ENCODE peak calls at places on chromosomes 1 and 21, in eight cellular contexts. One of them, this sample, is unnamed.

GRCh38 chr1:20329793-20330542 is 39.3 kb downstream of the VWA5B1 start:
- DNase-seq in neural crest cell: no peak
- DNase-seq in foreskin fibroblast: no peak
- DNase-seq in cardiac muscle cell: no peak
- DNase-seq in fibroblast of pulmonary artery: no peak
- DNase-seq in upper lobe of right lung: peak
- DNase-seq in cardiac fibroblast: no peak
- DNase-seq in gastrocnemius medialis: no peak
- DNase-seq in this sample: no peak

GRCh38 chr1:29166291-29166878 is 15.3 kb downstream of the SRSF4 start:
- DNase-seq in neural crest cell: no peak
- DNase-seq in foreskin fibroblast: peak
- DNase-seq in cardiac muscle cell: no peak
- DNase-seq in fibroblast of pulmonary artery: no peak
- DNase-seq in upper lobe of right lung: no peak
- DNase-seq in cardiac fibroblast: no peak
- DNase-seq in gastrocnemius medialis: no peak
- DNase-seq in this sample: no peak

GRCh38 chr1:162663589-162664030 is 31.3 kb downstream of the DDR2 start:
- DNase-seq in neural crest cell: no peak
- DNase-seq in foreskin fibroblast: peak
- DNase-seq in cardiac muscle cell: peak
- DNase-seq in fibroblast of pulmonary artery: peak
- DNase-seq in upper lobe of right lung: no peak
- DNase-seq in cardiac fibroblast: peak
- DNase-seq in gastrocnemius medialis: peak
- DNase-seq in this sample: no peak

GRCh38 chr1:99786751-99787501 is 20.5 kb upstream of the FRRS1 start:
- DNase-seq in neural crest cell: no peak
- DNase-seq in foreskin fibroblast: no peak
- DNase-seq in cardiac muscle cell: no peak
- DNase-seq in fibroblast of pulmonary artery: no peak
- DNase-seq in upper lobe of right lung: no peak
- DNase-seq in cardiac fibroblast: no peak
- DNase-seq in gastrocnemius medialis: no peak
- DNase-seq in this sample: no peak

GRCh38 chr1:171083222-171083621 is 7.5 kb upstream of the FMO3 start:
- DNase-seq in neural crest cell: no peak
- DNase-seq in foreskin fibroblast: no peak
- DNase-seq in cardiac muscle cell: no peak
- DNase-seq in fibroblast of pulmonary artery: no peak
- DNase-seq in upper lobe of right lung: no peak
- DNase-seq in cardiac fibroblast: no peak
- DNase-seq in gastrocnemius medialis: no peak
- DNase-seq in this sample: no peak

GRCh38 chr1:29677028-29678024 is 441.0 kb downstream of the PTPRU start:
- DNase-seq in neural crest cell: no peak
- DNase-seq in foreskin fibroblast: no peak
- DNase-seq in cardiac muscle cell: no peak
- DNase-seq in fibroblast of pulmonary artery: no peak
- DNase-seq in upper lobe of right lung: peak
- DNase-seq in cardiac fibroblast: no peak
- DNase-seq in gastrocnemius medialis: no peak
- DNase-seq in this sample: no peak

GRCh38 chr1:226548281-226549093 is at the start of gene STUM:
- DNase-seq in neural crest cell: peak
- DNase-seq in foreskin fibroblast: peak
- DNase-seq in cardiac muscle cell: peak
- DNase-seq in fibroblast of pulmonary artery: peak
- DNase-seq in upper lobe of right lung: peak
- DNase-seq in cardiac fibroblast: no peak
- DNase-seq in gastrocnemius medialis: no peak
- DNase-seq in this sample: peak

GRCh38 chr1:145872421-145872891 is 13.2 kb downstream of the ANKRD35 start:
- DNase-seq in neural crest cell: no peak
- DNase-seq in foreskin fibroblast: peak
- DNase-seq in cardiac muscle cell: peak
- DNase-seq in fibroblast of pulmonary artery: peak
- DNase-seq in upper lobe of right lung: no peak
- DNase-seq in cardiac fibroblast: no peak
- DNase-seq in gastrocnemius medialis: peak
- DNase-seq in this sample: peak

GRCh38 chr1:245598524-245599310 is 443.9 kb downstream of the KIF26B start:
- DNase-seq in neural crest cell: no peak
- DNase-seq in foreskin fibroblast: peak
- DNase-seq in cardiac muscle cell: peak
- DNase-seq in fibroblast of pulmonary artery: peak
- DNase-seq in upper lobe of right lung: no peak
- DNase-seq in cardiac fibroblast: peak
- DNase-seq in gastrocnemius medialis: no peak
- DNase-seq in this sample: no peak

GRCh38 chr1:9044241-9044640 is 18.0 kb upstream of the SLC2A7 start:
- DNase-seq in neural crest cell: no peak
- DNase-seq in foreskin fibroblast: no peak
- DNase-seq in cardiac muscle cell: no peak
- DNase-seq in fibroblast of pulmonary artery: no peak
- DNase-seq in upper lobe of right lung: peak
- DNase-seq in cardiac fibroblast: no peak
- DNase-seq in gastrocnemius medialis: no peak
- DNase-seq in this sample: no peak

GRCh38 chr21:37339527-37339889 is 27.1 kb upstream of the DYRK1A start:
- DNase-seq in neural crest cell: no peak
- DNase-seq in foreskin fibroblast: no peak
- DNase-seq in cardiac muscle cell: peak
- DNase-seq in fibroblast of pulmonary artery: peak
- DNase-seq in upper lobe of right lung: no peak
- DNase-seq in cardiac fibroblast: peak
- DNase-seq in gastrocnemius medialis: no peak
- DNase-seq in this sample: no peak

GRCh38 chr1:235298772-235299513 is 29.0 kb downstream of the ARID4B start:
- DNase-seq in neural crest cell: no peak
- DNase-seq in foreskin fibroblast: no peak
- DNase-seq in cardiac muscle cell: no peak
- DNase-seq in fibroblast of pulmonary artery: no peak
- DNase-seq in upper lobe of right lung: no peak
- DNase-seq in cardiac fibroblast: no peak
- DNase-seq in gastrocnemius medialis: no peak
- DNase-seq in this sample: no peak

GRCh38 chr1:230120949-230121381 is 53.9 kb downstream of the GALNT2 start:
- DNase-seq in neural crest cell: peak
- DNase-seq in foreskin fibroblast: no peak
- DNase-seq in cardiac muscle cell: peak
- DNase-seq in fibroblast of pulmonary artery: peak
- DNase-seq in upper lobe of right lung: no peak
- DNase-seq in cardiac fibroblast: peak
- DNase-seq in gastrocnemius medialis: peak
- DNase-seq in this sample: peak

GRCh38 chr1:190159146-190159545 is 318.5 kb downstream of the BRINP3 start:
- DNase-seq in neural crest cell: no peak
- DNase-seq in foreskin fibroblast: peak
- DNase-seq in cardiac muscle cell: no peak
- DNase-seq in fibroblast of pulmonary artery: no peak
- DNase-seq in upper lobe of right lung: no peak
- DNase-seq in cardiac fibroblast: no peak
- DNase-seq in gastrocnemius medialis: no peak
- DNase-seq in this sample: no peak

GRCh38 chr1:10635385-10635896 is 160.7 kb downstream of the PEX14 start:
- DNase-seq in neural crest cell: no peak
- DNase-seq in foreskin fibroblast: peak
- DNase-seq in cardiac muscle cell: peak
- DNase-seq in fibroblast of pulmonary artery: no peak
- DNase-seq in upper lobe of right lung: no peak
- DNase-seq in cardiac fibroblast: peak
- DNase-seq in gastrocnemius medialis: peak
- DNase-seq in this sample: no peak

GRCh38 chr1:53619088-53619810 is 119.7 kb downstream of the GLIS1 start:
- DNase-seq in neural crest cell: no peak
- DNase-seq in foreskin fibroblast: no peak
- DNase-seq in cardiac muscle cell: no peak
- DNase-seq in fibroblast of pulmonary artery: no peak
- DNase-seq in upper lobe of right lung: peak
- DNase-seq in cardiac fibroblast: no peak
- DNase-seq in gastrocnemius medialis: no peak
- DNase-seq in this sample: no peak

GRCh38 chr1:187928288-187928687 is 1099.5 kb downstream of the PLA2G4A start:
- DNase-seq in neural crest cell: peak
- DNase-seq in foreskin fibroblast: peak
- DNase-seq in cardiac muscle cell: peak
- DNase-seq in fibroblast of pulmonary artery: peak
- DNase-seq in upper lobe of right lung: no peak
- DNase-seq in cardiac fibroblast: peak
- DNase-seq in gastrocnemius medialis: no peak
- DNase-seq in this sample: peak

GRCh38 chr21:44907225-44907965 is 13.3 kb downstream of the ITGB2 start:
- DNase-seq in neural crest cell: no peak
- DNase-seq in foreskin fibroblast: no peak
- DNase-seq in cardiac muscle cell: no peak
- DNase-seq in fibroblast of pulmonary artery: no peak
- DNase-seq in upper lobe of right lung: no peak
- DNase-seq in cardiac fibroblast: no peak
- DNase-seq in gastrocnemius medialis: no peak
- DNase-seq in this sample: no peak

GRCh38 chr21:17783816-17784598 is 35.1 kb downstream of the C21orf91 start:
- DNase-seq in neural crest cell: no peak
- DNase-seq in foreskin fibroblast: no peak
- DNase-seq in cardiac muscle cell: no peak
- DNase-seq in fibroblast of pulmonary artery: no peak
- DNase-seq in upper lobe of right lung: no peak
- DNase-seq in cardiac fibroblast: no peak
- DNase-seq in gastrocnemius medialis: no peak
- DNase-seq in this sample: no peak

DNA sequence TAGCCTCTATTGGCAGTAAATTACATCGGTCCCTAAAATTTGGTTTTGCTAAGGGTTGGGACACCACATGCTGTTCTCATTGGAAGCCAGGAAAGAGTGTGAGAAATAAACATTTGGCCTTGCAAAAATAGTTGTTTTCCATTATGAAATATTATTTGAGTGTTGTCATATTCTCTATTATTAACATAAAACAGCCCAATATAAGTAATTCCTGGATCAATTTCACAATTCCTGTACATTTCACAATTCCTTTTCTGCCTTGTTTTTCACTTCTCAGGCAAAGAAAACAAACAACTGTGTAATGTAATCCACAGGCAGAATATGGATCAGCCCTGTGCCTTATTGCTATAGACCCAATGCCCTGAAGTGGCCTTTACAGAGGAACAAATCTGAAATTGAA is 40.5 kb downstream of the C1orf87 start:
- DNase-seq in neural crest cell: no peak
- DNase-seq in foreskin fibroblast: peak
- DNase-seq in cardiac muscle cell: no peak
- DNase-seq in fibroblast of pulmonary artery: no peak
- DNase-seq in upper lobe of right lung: no peak
- DNase-seq in cardiac fibroblast: no peak
- DNase-seq in gastrocnemius medialis: no peak
- DNase-seq in this sample: no peak
- TF ChIP-seq CTCF in neural crest cell: no peak
- TF ChIP-seq CTCF in foreskin fibroblast: no peak
- TF ChIP-seq CTCF in cardiac muscle cell: no peak
- TF ChIP-seq CTCF in fibroblast of pulmonary artery: no peak
- TF ChIP-seq CTCF in upper lobe of right lung: no peak
- TF ChIP-seq CTCF in cardiac fibroblast: no peak
- TF ChIP-seq CTCF in gastrocnemius medialis: no peak
- TF ChIP-seq CTCF in this sample: no peak

DNA sequence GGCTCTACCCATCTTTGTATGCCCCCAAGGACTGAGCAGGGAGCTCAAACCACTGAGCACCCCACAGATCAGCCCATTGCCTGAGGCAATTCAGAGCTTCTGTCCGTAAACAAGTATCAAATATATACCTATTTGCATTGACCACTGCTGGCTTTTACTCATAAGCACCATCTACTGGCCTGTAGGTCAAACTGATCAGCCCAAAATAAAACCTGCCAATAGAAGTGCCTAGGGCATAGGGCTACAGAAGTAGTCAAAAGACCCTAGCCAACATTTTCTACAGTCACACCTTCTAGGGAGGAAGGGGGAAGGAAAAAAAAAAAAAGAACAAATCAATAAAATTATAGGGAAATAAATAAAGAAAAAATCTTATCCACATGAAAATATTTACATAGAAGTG is 5.3 kb upstream of the LCE3D start:
- DNase-seq in neural crest cell: no peak
- DNase-seq in foreskin fibroblast: no peak
- DNase-seq in cardiac muscle cell: no peak
- DNase-seq in fibroblast of pulmonary artery: no peak
- DNase-seq in upper lobe of right lung: no peak
- DNase-seq in cardiac fibroblast: no peak
- DNase-seq in gastrocnemius medialis: no peak
- DNase-seq in this sample: no peak
- TF ChIP-seq CTCF in neural crest cell: no peak
- TF ChIP-seq CTCF in foreskin fibroblast: no peak
- TF ChIP-seq CTCF in cardiac muscle cell: no peak
- TF ChIP-seq CTCF in fibroblast of pulmonary artery: no peak
- TF ChIP-seq CTCF in upper lobe of right lung: no peak
- TF ChIP-seq CTCF in cardiac fibroblast: no peak
- TF ChIP-seq CTCF in gastrocnemius medialis: no peak
- TF ChIP-seq CTCF in this sample: no peak

DNA sequence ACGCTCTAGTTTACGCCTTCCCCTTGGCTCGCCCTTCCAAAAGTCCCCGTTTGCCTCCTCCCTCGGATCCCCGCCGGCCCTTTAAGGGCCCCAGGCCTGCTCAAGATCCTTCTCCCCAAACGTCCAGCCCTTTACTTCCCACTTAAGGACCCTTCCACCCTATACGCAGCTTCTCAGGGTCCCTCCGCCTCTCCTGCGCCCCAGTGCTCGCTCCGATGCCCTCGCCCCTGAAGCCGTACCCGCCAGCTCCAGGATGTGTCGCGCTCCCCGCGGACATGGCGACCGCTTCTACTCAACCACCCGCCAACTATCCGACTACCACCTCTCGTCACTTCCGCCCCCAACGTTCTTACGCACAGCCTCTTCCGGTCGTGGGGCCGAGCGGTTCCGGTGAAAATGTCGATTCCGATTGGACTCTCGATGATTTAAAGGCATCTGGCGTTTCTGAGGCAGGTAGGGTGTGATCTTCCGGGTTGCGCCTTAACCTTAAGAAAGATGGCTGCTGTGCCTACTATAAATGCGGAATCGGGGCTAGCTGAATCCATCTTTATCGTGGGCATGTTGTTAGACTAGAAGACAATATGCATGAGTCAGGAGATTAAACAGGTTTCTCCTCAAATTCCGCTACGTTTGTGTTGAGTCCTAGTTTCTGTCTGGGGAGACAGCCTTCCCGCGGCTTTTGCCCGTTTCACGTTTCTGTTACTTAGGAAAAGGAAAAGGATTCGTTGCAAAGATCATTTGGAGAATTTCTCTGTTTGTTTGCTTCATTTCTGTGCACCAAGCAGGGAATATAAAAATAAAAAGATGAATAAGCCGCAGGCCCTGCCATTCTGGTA is at the start of gene KHDC4:
- DNase-seq in neural crest cell: peak
- DNase-seq in foreskin fibroblast: peak
- DNase-seq in cardiac muscle cell: peak
- DNase-seq in fibroblast of pulmonary artery: peak
- DNase-seq in upper lobe of right lung: peak
- DNase-seq in cardiac fibroblast: peak
- DNase-seq in gastrocnemius medialis: peak
- DNase-seq in this sample: peak
- TF ChIP-seq CTCF in neural crest cell: no peak
- TF ChIP-seq CTCF in foreskin fibroblast: no peak
- TF ChIP-seq CTCF in cardiac muscle cell: no peak
- TF ChIP-seq CTCF in fibroblast of pulmonary artery: no peak
- TF ChIP-seq CTCF in upper lobe of right lung: peak
- TF ChIP-seq CTCF in cardiac fibroblast: peak
- TF ChIP-seq CTCF in gastrocnemius medialis: no peak
- TF ChIP-seq CTCF in this sample: no peak

GRCh38 chr1:89821322-89822108 is 683 bp downstream of the LRRC8D start:
- DNase-seq in neural crest cell: peak
- DNase-seq in foreskin fibroblast: peak
- DNase-seq in cardiac muscle cell: peak
- DNase-seq in fibroblast of pulmonary artery: no peak
- DNase-seq in upper lobe of right lung: peak
- DNase-seq in cardiac fibroblast: peak
- DNase-seq in gastrocnemius medialis: peak
- DNase-seq in this sample: peak
- TF ChIP-seq CTCF in neural crest cell: peak
- TF ChIP-seq CTCF in foreskin fibroblast: no peak
- TF ChIP-seq CTCF in cardiac muscle cell: no peak
- TF ChIP-seq CTCF in fibroblast of pulmonary artery: no peak
- TF ChIP-seq CTCF in upper lobe of right lung: no peak
- TF ChIP-seq CTCF in cardiac fibroblast: no peak
- TF ChIP-seq CTCF in gastrocnemius medialis: no peak
- TF ChIP-seq CTCF in this sample: no peak

This sample was measured in nephron progenitor cell.